ENCODE peak calls at places on chromosomes 13 and 19, in seven cellular contexts. J is HCEC 1CT, L is anterior cingulate cortex, O is GM10248, M is PC-9, G is brain pericyte, H is B cell. R is an unnamed sample.

GRCh38 chr19:10797541-10798256 is 38.3 kb downstream of the TMED1 start:
- DNase-seq in J (no peak), L (peak; percentile 35), O (peak; percentile 72), M (no peak), G (no peak), H (no peak), R (peak; percentile 90)

GRCh38 chr19:44313231-44313630 is 8.4 kb upstream of the ZNF235 start:
- DNase-seq in J (no peak), L (no peak), O (no peak), M (no peak), G (no peak), H (peak; percentile 17), R (no peak)

GRCh38 chr13:36357692-36358091 is 11.5 kb upstream of the SPART start:
- DNase-seq in J (no peak), L (no peak), O (no peak), M (no peak), G (no peak), H (no peak), R (no peak)

GRCh38 chr13:71118779-71119364 is 748.1 kb downstream of the DACH1 start:
- DNase-seq in J (no peak), L (no peak), O (no peak), M (no peak), G (no peak), H (no peak), R (no peak)

GRCh38 chr19:41431426-41432386 is 4.5 kb upstream of the B3GNT8 start:
- DNase-seq in J (no peak), L (no peak), O (no peak), M (no peak), G (no peak), H (no peak), R (no peak)

GRCh38 chr19:38061294-38061693 is 154.3 kb downstream of the SIPA1L3 start:
- DNase-seq in J (peak; percentile 92), L (no peak), O (no peak), M (no peak), G (no peak), H (no peak), R (no peak)

GRCh38 chr13:44237276-44237767 is 136.3 kb upstream of the SERP2 start:
- DNase-seq in J (peak; percentile 83), L (no peak), O (peak; percentile 23), M (peak; percentile 58), G (peak; percentile 84), H (no peak), R (peak; percentile 14)

GRCh38 chr13:53501387-53501786 is 472.8 kb downstream of the OLFM4 start:
- DNase-seq in J (no peak), L (no peak), O (no peak), M (no peak), G (no peak), H (no peak), R (no peak)

GRCh38 chr19:45601524-45602522 is at the start of gene GPR4:
- DNase-seq in J (no peak), L (no peak), O (no peak), M (peak; percentile 6), G (no peak), H (peak; percentile 51), R (no peak)

GRCh38 chr13:110501188-110501587 is 60.3 kb downstream of the RAB20 start:
- DNase-seq in J (no peak), L (no peak), O (no peak), M (no peak), G (no peak), H (no peak), R (no peak)

GRCh38 chr19:38877781-38878574 is at the start of gene RINL:
- DNase-seq in J (no peak), L (no peak), O (peak; percentile 85), M (no peak), G (no peak), H (peak; percentile 87), R (peak; percentile 73)

GRCh38 chr19:33282036-33282686 is 20.2 kb downstream of the CEBPA start:
- DNase-seq in J (no peak), L (no peak), O (no peak), M (no peak), G (no peak), H (no peak), R (no peak)

GRCh38 chr13:93147946-93148345 is 78.7 kb upstream of the GPC6 start:
- DNase-seq in J (no peak), L (no peak), O (no peak), M (no peak), G (no peak), H (no peak), R (no peak)

GRCh38 chr13:64446372-64446771 is 2783.8 kb downstream of the PCDH9 start:
- DNase-seq in J (no peak), L (no peak), O (no peak), M (no peak), G (no peak), H (no peak), R (no peak)

GRCh38 chr19:56403261-56403660 is 871 bp upstream of the ZNF583 start:
- DNase-seq in J (peak; percentile 13), L (no peak), O (peak; percentile 13), M (no peak), G (no peak), H (no peak), R (no peak)

GRCh38 chr19:17234911-17235617 is 9.0 kb downstream of the OCEL1 start:
- DNase-seq in J (peak; percentile 36), L (no peak), O (peak; percentile 81), M (peak; percentile 39), G (no peak), H (peak; percentile 80), R (peak; percentile 78)

GRCh38 chr13:50481936-50482335 is 361.6 kb downstream of the DLEU7 start:
- DNase-seq in J (no peak), L (no peak), O (no peak), M (no peak), G (no peak), H (no peak), R (no peak)

GRCh38 chr19:2569596-2570465 is 93.9 kb downstream of the GADD45B start:
- DNase-seq in J (no peak), L (no peak), O (no peak), M (no peak), G (no peak), H (no peak), R (no peak)

GRCh38 chr19:13163609-13164364 is 13.6 kb downstream of the IER2 start:
- DNase-seq in J (peak; percentile 80), L (no peak), O (peak; percentile 41), M (peak; percentile 88), G (no peak), H (peak; percentile 68), R (peak; percentile 67)

GRCh38 chr13:95226932-95227718 is 74.1 kb downstream of the ABCC4 start:
- DNase-seq in J (no peak), L (no peak), O (peak; percentile 69), M (no peak), G (no peak), H (no peak), R (no peak)

GRCh38 chr13:36888645-36889044 is 31.4 kb downstream of the SMAD9 start:
- DNase-seq in J (no peak), L (no peak), O (no peak), M (no peak), G (no peak), H (no peak), R (no peak)

GRCh38 chr19:6066661-6067646 is 43.3 kb downstream of the RFX2 start:
- DNase-seq in J (peak; percentile 75), L (peak; percentile 21), O (no peak), M (peak; percentile 84), G (no peak), H (no peak), R (no peak)

GRCh38 chr13:105773887-105774538 is 761.4 kb downstream of the EFNB2 start:
- DNase-seq in J (no peak), L (no peak), O (no peak), M (peak; percentile 99), G (no peak), H (no peak), R (no peak)

GRCh38 chr13:28820099-28821051 is at the start of gene MTUS2:
- DNase-seq in J (no peak), L (no peak), O (peak; percentile 41), M (no peak), G (no peak), H (peak; percentile 57), R (peak; percentile 18)

GRCh38 chr19:16482745-16483144 is 11.0 kb upstream of the EPS15L1 start:
- DNase-seq in J (no peak), L (no peak), O (no peak), M (no peak), G (no peak), H (no peak), R (no peak)

GRCh38 chr13:52617070-52618060 is 24.9 kb upstream of the HNRNPA1L2 start:
- DNase-seq in J (peak; percentile 89), L (peak; percentile 24), O (peak; percentile 86), M (peak; percentile 77), G (peak; percentile 71), H (peak; percentile 77), R (peak; percentile 88)